ENCODE peak calls at places on chromosome 17, in five cellular contexts. One of them, this sample, is unnamed.

GRCh38 chr17:67995568-67996191 is 589 bp downstream of the C17orf58 start:
- DNase-seq in small intestine: peak
- DNase-seq in left ventricle myocardium inferior: peak
- DNase-seq in sigmoid colon: peak
- DNase-seq in foreskin keratinocyte: no peak
- DNase-seq in this sample: no peak

GRCh38 chr17:80961516-80961915 is 30.1 kb upstream of the CHMP6 start:
- DNase-seq in small intestine: no peak
- DNase-seq in left ventricle myocardium inferior: no peak
- DNase-seq in sigmoid colon: peak
- DNase-seq in foreskin keratinocyte: no peak
- DNase-seq in this sample: no peak

GRCh38 chr17:18974407-18975149 is 22.6 kb downstream of the SLC5A10 start:
- DNase-seq in small intestine: no peak
- DNase-seq in left ventricle myocardium inferior: no peak
- DNase-seq in sigmoid colon: no peak
- DNase-seq in foreskin keratinocyte: no peak
- DNase-seq in this sample: peak

GRCh38 chr17:48832491-48832890 is 1.7 kb downstream of the CALCOCO2 start:
- DNase-seq in small intestine: no peak
- DNase-seq in left ventricle myocardium inferior: peak
- DNase-seq in sigmoid colon: no peak
- DNase-seq in foreskin keratinocyte: no peak
- DNase-seq in this sample: no peak

GRCh38 chr17:22507823-22508222 is 815.5 kb downstream of the KCNJ18 start:
- DNase-seq in small intestine: no peak
- DNase-seq in left ventricle myocardium inferior: no peak
- DNase-seq in sigmoid colon: no peak
- DNase-seq in foreskin keratinocyte: no peak
- DNase-seq in this sample: no peak

GRCh38 chr17:67377727-67378443 is 804 bp downstream of the PITPNC1 start:
- DNase-seq in small intestine: peak
- DNase-seq in left ventricle myocardium inferior: peak
- DNase-seq in sigmoid colon: peak
- DNase-seq in foreskin keratinocyte: no peak
- DNase-seq in this sample: no peak

GRCh38 chr17:50169121-50169764 is 3.4 kb downstream of the SGCA start:
- DNase-seq in small intestine: peak
- DNase-seq in left ventricle myocardium inferior: no peak
- DNase-seq in sigmoid colon: no peak
- DNase-seq in foreskin keratinocyte: peak
- DNase-seq in this sample: no peak

GRCh38 chr17:75734674-75735294 is 13.5 kb downstream of the ITGB4 start:
- DNase-seq in small intestine: peak
- DNase-seq in left ventricle myocardium inferior: no peak
- DNase-seq in sigmoid colon: no peak
- DNase-seq in foreskin keratinocyte: no peak
- DNase-seq in this sample: no peak

GRCh38 chr17:45666046-45666600 is 118.0 kb upstream of the CRHR1 start:
- DNase-seq in small intestine: no peak
- DNase-seq in left ventricle myocardium inferior: no peak
- DNase-seq in sigmoid colon: no peak
- DNase-seq in foreskin keratinocyte: no peak
- DNase-seq in this sample: no peak

GRCh38 chr17:78865682-78866390 is 25.2 kb upstream of the USP36 start:
- DNase-seq in small intestine: peak
- DNase-seq in left ventricle myocardium inferior: peak
- DNase-seq in sigmoid colon: peak
- DNase-seq in foreskin keratinocyte: peak
- DNase-seq in this sample: no peak

GRCh38 chr17:61289408-61290385 is 109.9 kb upstream of the TBX2 start:
- DNase-seq in small intestine: no peak
- DNase-seq in left ventricle myocardium inferior: no peak
- DNase-seq in sigmoid colon: no peak
- DNase-seq in foreskin keratinocyte: no peak
- DNase-seq in this sample: no peak

GRCh38 chr17:17833664-17834357 is 3.0 kb downstream of the SREBF1 start:
- DNase-seq in small intestine: no peak
- DNase-seq in left ventricle myocardium inferior: no peak
- DNase-seq in sigmoid colon: no peak
- DNase-seq in foreskin keratinocyte: no peak
- DNase-seq in this sample: no peak

GRCh38 chr17:76444518-76445311 is 8.2 kb downstream of the UBE2O start:
- DNase-seq in small intestine: no peak
- DNase-seq in left ventricle myocardium inferior: no peak
- DNase-seq in sigmoid colon: no peak
- DNase-seq in foreskin keratinocyte: no peak
- DNase-seq in this sample: no peak

GRCh38 chr17:34716291-34716690 is 136.9 kb downstream of the TMEM132E start:
- DNase-seq in small intestine: no peak
- DNase-seq in left ventricle myocardium inferior: no peak
- DNase-seq in sigmoid colon: no peak
- DNase-seq in foreskin keratinocyte: no peak
- DNase-seq in this sample: no peak

GRCh38 chr17:77440571-77440981 is 299.8 kb downstream of the SEC14L1 start:
- DNase-seq in small intestine: no peak
- DNase-seq in left ventricle myocardium inferior: peak
- DNase-seq in sigmoid colon: no peak
- DNase-seq in foreskin keratinocyte: no peak
- DNase-seq in this sample: no peak

GRCh38 chr17:36463916-36464764 is 22.3 kb upstream of the ZNHIT3 start:
- DNase-seq in small intestine: peak
- DNase-seq in left ventricle myocardium inferior: peak
- DNase-seq in sigmoid colon: peak
- DNase-seq in foreskin keratinocyte: peak
- DNase-seq in this sample: peak

GRCh38 chr17:82487898-82488297 is 29.4 kb downstream of the NARF start:
- DNase-seq in small intestine: no peak
- DNase-seq in left ventricle myocardium inferior: peak
- DNase-seq in sigmoid colon: no peak
- DNase-seq in foreskin keratinocyte: no peak
- DNase-seq in this sample: no peak
- H3K27ac ChIP-seq in small intestine: no peak
- H3K27ac ChIP-seq in left ventricle myocardium inferior: peak
- H3K27ac ChIP-seq in sigmoid colon: no peak
- H3K27ac ChIP-seq in foreskin keratinocyte: no peak
- H3K27ac ChIP-seq in this sample: no peak

DNA sequence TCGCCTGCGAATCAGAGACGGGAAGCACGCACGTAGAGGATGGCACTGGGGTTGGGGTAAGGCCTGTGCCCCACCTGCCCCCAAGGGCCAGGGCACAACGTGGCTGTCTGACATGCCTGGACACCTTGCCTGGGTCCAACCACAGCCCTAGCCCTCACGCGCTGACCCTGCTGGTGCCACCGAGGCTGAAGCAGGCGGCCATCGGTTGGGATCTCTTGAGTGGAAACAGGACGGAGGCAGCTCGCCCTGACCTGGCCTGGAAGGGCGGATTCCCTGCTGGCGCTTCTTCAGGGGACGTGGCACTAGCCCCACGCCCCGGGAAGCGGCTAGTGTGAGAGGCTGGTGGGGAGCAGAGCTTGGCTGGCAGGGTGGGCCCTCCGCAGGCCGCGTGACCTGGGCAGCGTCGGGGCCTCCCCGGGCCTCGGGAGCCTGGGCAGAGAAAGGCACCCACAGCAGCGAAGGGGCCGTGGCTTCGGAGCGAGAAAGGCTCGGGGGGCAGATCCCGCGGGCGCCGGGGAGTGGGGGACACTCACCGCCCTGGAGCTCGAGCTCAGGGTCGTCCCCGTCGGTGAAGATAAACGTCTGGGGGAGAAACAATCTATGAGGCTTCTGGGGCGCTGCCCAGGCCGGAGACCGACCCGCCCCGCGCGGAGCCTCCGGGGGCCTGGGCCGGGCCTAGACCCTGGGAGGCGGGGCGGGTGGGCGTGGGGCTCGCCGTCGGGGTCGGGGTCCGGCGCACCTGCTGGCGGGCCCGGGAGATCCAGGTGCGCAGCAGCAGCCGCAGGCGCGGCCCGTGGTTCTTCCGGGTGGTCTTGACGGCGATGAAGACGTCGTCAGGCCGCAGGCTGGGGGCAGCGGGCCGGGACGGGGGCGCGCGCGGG is 610 bp downstream of the RFNG start:
- DNase-seq in small intestine: no peak
- DNase-seq in left ventricle myocardium inferior: no peak
- DNase-seq in sigmoid colon: no peak
- DNase-seq in foreskin keratinocyte: no peak
- DNase-seq in this sample: no peak
- H3K27ac ChIP-seq in small intestine: no peak
- H3K27ac ChIP-seq in left ventricle myocardium inferior: peak
- H3K27ac ChIP-seq in sigmoid colon: peak
- H3K27ac ChIP-seq in foreskin keratinocyte: no peak
- H3K27ac ChIP-seq in this sample: peak

DNA sequence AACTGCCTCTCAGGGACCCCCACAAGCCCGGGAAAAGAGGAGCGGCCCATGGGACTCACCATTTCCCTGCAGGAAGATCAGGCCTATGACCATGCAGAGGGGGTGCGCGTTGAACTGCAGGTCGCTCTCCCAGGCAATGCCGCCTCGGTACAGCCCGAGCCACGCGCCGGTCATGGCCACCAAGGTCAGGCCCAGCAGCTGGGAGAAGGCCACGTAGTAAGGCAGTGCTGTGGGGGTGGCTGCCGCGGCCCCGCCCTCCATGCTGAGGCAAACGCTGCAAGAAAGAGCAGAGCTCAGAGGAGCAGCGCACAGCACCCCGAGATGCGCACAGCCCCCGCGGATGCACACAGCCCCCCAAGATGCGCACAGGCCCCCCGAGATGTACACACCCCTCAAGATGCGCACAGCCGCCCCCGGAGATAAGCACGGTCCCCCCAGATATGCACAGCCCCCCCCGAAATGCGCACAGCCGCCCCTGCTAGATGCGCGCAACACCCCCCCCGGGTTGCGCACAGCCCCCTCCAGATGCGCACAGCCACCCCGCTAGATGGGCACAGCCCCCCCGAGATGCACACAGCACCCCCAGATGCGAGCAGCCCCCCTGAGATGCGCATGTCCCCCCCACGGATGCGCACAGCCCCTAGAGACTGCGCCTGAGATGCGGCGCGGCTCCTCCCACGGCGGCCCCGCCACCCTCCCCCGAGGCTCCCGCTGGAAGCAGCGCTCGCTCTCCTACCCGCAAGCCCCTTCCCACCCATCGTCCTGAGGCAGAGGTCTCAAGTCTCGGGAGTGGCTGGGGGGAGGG is 8.6 kb downstream of the CYB561 start:
- DNase-seq in small intestine: no peak
- DNase-seq in left ventricle myocardium inferior: no peak
- DNase-seq in sigmoid colon: no peak
- DNase-seq in foreskin keratinocyte: no peak
- DNase-seq in this sample: no peak
- H3K27ac ChIP-seq in small intestine: no peak
- H3K27ac ChIP-seq in left ventricle myocardium inferior: no peak
- H3K27ac ChIP-seq in sigmoid colon: no peak
- H3K27ac ChIP-seq in foreskin keratinocyte: no peak
- H3K27ac ChIP-seq in this sample: no peak

GRCh38 chr17:59627770-59628171 is 8.1 kb downstream of the CLTC start:
- DNase-seq in small intestine: no peak
- DNase-seq in left ventricle myocardium inferior: no peak
- DNase-seq in sigmoid colon: no peak
- DNase-seq in foreskin keratinocyte: no peak
- DNase-seq in this sample: no peak
- H3K27ac ChIP-seq in small intestine: no peak
- H3K27ac ChIP-seq in left ventricle myocardium inferior: no peak
- H3K27ac ChIP-seq in sigmoid colon: peak
- H3K27ac ChIP-seq in foreskin keratinocyte: no peak
- H3K27ac ChIP-seq in this sample: no peak

GRCh38 chr17:32954477-32954876 is 26.5 kb downstream of the TMEM98 start:
- DNase-seq in small intestine: peak
- DNase-seq in left ventricle myocardium inferior: no peak
- DNase-seq in sigmoid colon: no peak
- DNase-seq in foreskin keratinocyte: no peak
- DNase-seq in this sample: no peak

GRCh38 chr17:32956240-32956970 is 28.5 kb downstream of the TMEM98 start:
- DNase-seq in small intestine: no peak
- DNase-seq in left ventricle myocardium inferior: no peak
- DNase-seq in sigmoid colon: no peak
- DNase-seq in foreskin keratinocyte: no peak
- DNase-seq in this sample: no peak

GRCh38 chr17:32955155-32955554 is 27.2 kb downstream of the TMEM98 start:
- DNase-seq in small intestine: no peak
- DNase-seq in left ventricle myocardium inferior: no peak
- DNase-seq in sigmoid colon: no peak
- DNase-seq in foreskin keratinocyte: no peak
- DNase-seq in this sample: no peak

GRCh38 chr17:32953062-32953461 is 25.1 kb downstream of the TMEM98 start:
- DNase-seq in small intestine: no peak
- DNase-seq in left ventricle myocardium inferior: no peak
- DNase-seq in sigmoid colon: no peak
- DNase-seq in foreskin keratinocyte: no peak
- DNase-seq in this sample: no peak

GRCh38 chr17:32953883-32954282 is 25.9 kb downstream of the TMEM98 start:
- DNase-seq in small intestine: peak
- DNase-seq in left ventricle myocardium inferior: no peak
- DNase-seq in sigmoid colon: no peak
- DNase-seq in foreskin keratinocyte: no peak
- DNase-seq in this sample: no peak
- H3K27ac ChIP-seq in small intestine: peak
- H3K27ac ChIP-seq in left ventricle myocardium inferior: no peak
- H3K27ac ChIP-seq in sigmoid colon: no peak
- H3K27ac ChIP-seq in foreskin keratinocyte: no peak
- H3K27ac ChIP-seq in this sample: no peak